ENCODE peak calls at places on chromosomes 2 and 18, in ten cellular contexts. D, J, I, V, T, M, Q, L, X and R are unnamed samples.

GRCh38 chr2:241833938-241834852 is 24.5 kb downstream of the PDCD1 start:
- DNase-seq in D (no peak), J (no peak), I (no peak), V (no peak), T (no peak), M (no peak), Q (no peak), L (no peak), X (no peak), R (no peak)

GRCh38 chr2:25302758-25303436 is 38.8 kb downstream of the DNMT3A start:
- DNase-seq in D (no peak), J (no peak), I (no peak), V (no peak), T (no peak), M (no peak), Q (no peak), L (no peak), X (no peak), R (no peak)

GRCh38 chr18:44937985-44938384 is 257.3 kb downstream of the SETBP1 start:
- DNase-seq in D (no peak), J (no peak), I (peak), V (no peak), T (no peak), M (no peak), Q (no peak), L (no peak), X (no peak), R (peak)

GRCh38 chr18:59877366-59877765 is 22.4 kb upstream of the PMAIP1 start:
- DNase-seq in D (no peak), J (no peak), I (no peak), V (no peak), T (no peak), M (no peak), Q (no peak), L (no peak), X (no peak), R (no peak)

GRCh38 chr2:121205321-121205942 is 79.6 kb downstream of the TFCP2L1 start:
- DNase-seq in D (no peak), J (peak), I (peak), V (no peak), T (no peak), M (no peak), Q (no peak), L (peak), X (no peak), R (peak)

GRCh38 chr2:53088062-53088461 is 679.5 kb upstream of the CHAC2 start:
- DNase-seq in D (no peak), J (no peak), I (no peak), V (no peak), T (no peak), M (no peak), Q (no peak), L (no peak), X (no peak), R (no peak)

GRCh38 chr2:114424699-114425098 is 17.7 kb upstream of the DPP10 start:
- DNase-seq in D (no peak), J (no peak), I (no peak), V (no peak), T (no peak), M (no peak), Q (no peak), L (no peak), X (no peak), R (no peak)

GRCh38 chr2:156322103-156322671 is 10.3 kb downstream of the NR4A2 start:
- DNase-seq in D (no peak), J (no peak), I (peak), V (no peak), T (no peak), M (no peak), Q (no peak), L (no peak), X (no peak), R (no peak)

GRCh38 chr2:86625096-86625495 is 1.4 kb upstream of the RNF103 start:
- DNase-seq in D (no peak), J (no peak), I (no peak), V (peak), T (no peak), M (no peak), Q (no peak), L (no peak), X (no peak), R (no peak)

GRCh38 chr2:168770796-168771195 is 31.6 kb upstream of the NOSTRIN start:
- DNase-seq in D (no peak), J (no peak), I (no peak), V (no peak), T (no peak), M (no peak), Q (no peak), L (no peak), X (no peak), R (no peak)

GRCh38 chr2:160970052-160970846 is 190.0 kb upstream of the TANK start:
- DNase-seq in D (peak), J (peak), I (peak), V (no peak), T (peak), M (peak), Q (peak), L (peak), X (no peak), R (peak)

GRCh38 chr2:8851811-8852560 is 14.6 kb upstream of the KIDINS220 start:
- DNase-seq in D (no peak), J (no peak), I (peak), V (no peak), T (no peak), M (no peak), Q (peak), L (no peak), X (no peak), R (no peak)

GRCh38 chr18:49048361-49048760 is 97.6 kb upstream of the SMAD7 start:
- DNase-seq in D (no peak), J (peak), I (no peak), V (no peak), T (no peak), M (no peak), Q (no peak), L (peak), X (no peak), R (no peak)